ENCODE peak calls at places on chromosomes 2 and 18, in seven cellular contexts. D is lower lobe of right lung, B is left ventricle myocardium inferior, K is A549, F is HepG2, T is PC-3, E is Panc1. X is an unnamed sample. For H3K9me3, the result is how much of the 10 kb centered on the place peaks cover.

GRCh38 chr2:137659616-137660015 is 304.7 kb upstream of the HNMT start:
- DNase-seq in D (no peak), B (no peak), K (no peak), F (peak), T (peak), E (no peak), X (no peak)

GRCh38 chr2:80361904-80362303 is 57.4 kb upstream of the LRRTM1 start:
- DNase-seq in D (no peak), B (no peak), K (no peak), F (no peak), T (no peak), E (no peak), X (no peak)

GRCh38 chr2:192162392-192163042 is 32.2 kb downstream of the TMEFF2 start:
- DNase-seq in D (no peak), B (no peak), K (peak), F (peak), T (peak), E (peak), X (peak)

GRCh38 chr18:73908323-73908722 is 239.3 kb downstream of the FBXO15 start:
- DNase-seq in D (no peak), B (no peak), K (no peak), F (no peak), T (peak), E (no peak), X (no peak)

GRCh38 chr2:23757686-23758433 is 169.1 kb downstream of the ATAD2B start:
- DNase-seq in D (no peak), B (no peak), K (peak), F (peak), T (peak), E (peak), X (no peak)

GRCh38 chr2:115739574-115739973 is 1297.1 kb downstream of the DPP10 start:
- DNase-seq in D (no peak), B (no peak), K (no peak), F (no peak), T (no peak), E (no peak), X (no peak)

GRCh38 chr18:34158881-34159690 is 65.6 kb downstream of the NOL4 start:
- DNase-seq in D (peak), B (no peak), K (no peak), F (peak), T (no peak), E (no peak), X (peak)

GRCh38 chr18:58562146-58562998 is 66.5 kb downstream of the ALPK2 start:
- DNase-seq in D (no peak), B (no peak), K (no peak), F (no peak), T (no peak), E (no peak), X (no peak)

GRCh38 chr2:235135990-235136561 is 184.3 kb downstream of the SH3BP4 start:
- DNase-seq in D (peak), B (peak), K (peak), F (peak), T (peak), E (peak), X (peak)

GRCh38 chr2:240566203-240567136 is 1.8 kb upstream of the RNPEPL1 start:
- DNase-seq in D (peak), B (peak), K (no peak), F (peak), T (peak), E (no peak), X (peak)

GRCh38 chr2:206533977-206534376 is 90.6 kb downstream of the ADAM23 start:
- DNase-seq in D (no peak), B (no peak), K (no peak), F (no peak), T (no peak), E (no peak), X (no peak)

GRCh38 chr2:102050854-102051391 is 59.2 kb downstream of the IL1R2 start:
- DNase-seq in D (peak), B (peak), K (no peak), F (peak), T (no peak), E (no peak), X (peak)

GRCh38 chr2:234542742-234543141 is 45.9 kb upstream of the ARL4C start:
- DNase-seq in D (no peak), B (no peak), K (no peak), F (no peak), T (no peak), E (no peak), X (no peak)

GRCh38 chr2:133586978-133587377 is 18.7 kb upstream of the NCKAP5 start:
- DNase-seq in D (no peak), B (no peak), K (no peak), F (no peak), T (peak), E (no peak), X (no peak)

GRCh38 chr2:101076581-101076980 is 74.5 kb downstream of the RPL31 start:
- DNase-seq in D (no peak), B (no peak), K (no peak), F (no peak), T (no peak), E (no peak), X (no peak)

GRCh38 chr2:64225491-64225890 is 81.3 kb upstream of the PELI1 start:
- DNase-seq in D (no peak), B (no peak), K (no peak), F (no peak), T (peak), E (no peak), X (no peak)

GRCh38 chr2:153386481-153386891 is 92.1 kb downstream of the RPRM start:
- DNase-seq in D (no peak), B (no peak), K (no peak), F (no peak), T (peak), E (no peak), X (no peak)

GRCh38 chr18:52750995-52751394 is 411.0 kb downstream of the DCC start:
- DNase-seq in D (no peak), B (no peak), K (no peak), F (no peak), T (no peak), E (no peak), X (no peak)

GRCh38 chr2:238910751-238911351 is 63.0 kb downstream of the TWIST2 start:
- DNase-seq in D (no peak), B (no peak), K (no peak), F (no peak), T (peak), E (no peak), X (no peak)

GRCh38 chr18:3995476-3996102 is 459.5 kb downstream of the DLGAP1 start:
- DNase-seq in D (no peak), B (no peak), K (no peak), F (peak), T (peak), E (peak), X (no peak)

GRCh38 chr18:1006965-1007364 is 102.3 kb downstream of the ADCYAP1 start:
- DNase-seq in D (no peak), B (no peak), K (no peak), F (no peak), T (no peak), E (no peak), X (no peak)

GRCh38 chr2:182870227-182870626 is 3.8 kb upstream of the FRZB start:
- DNase-seq in D (no peak), B (no peak), K (peak), F (peak), T (peak), E (no peak), X (no peak)

GRCh38 chr2:223100061-223100511 is 48.1 kb downstream of the KCNE4 start:
- DNase-seq in D (peak), B (peak), K (no peak), F (no peak), T (no peak), E (no peak), X (peak)

GRCh38 chr2:181076666-181077065 is 96.3 kb downstream of the UBE2E3 start:
- DNase-seq in D (no peak), B (no peak), K (no peak), F (no peak), T (no peak), E (no peak), X (no peak)

GRCh38 chr2:216882876-216883275 is 23.0 kb upstream of the TNP1 start:
- DNase-seq in D (no peak), B (no peak), K (no peak), F (no peak), T (no peak), E (no peak), X (no peak)

GRCh38 chr2:216692636-216693413 is 2.5 kb downstream of the IGFBP5 start:
- DNase-seq in D (peak), B (peak), K (peak), F (no peak), T (peak), E (no peak), X (peak)

GRCh38 chr2:39139511-39140237 is 18.8 kb upstream of the SOS1 start:
- DNase-seq in D (no peak), B (no peak), K (no peak), F (no peak), T (no peak), E (no peak), X (no peak)

GRCh38 chr2:109238580-109238979 is 109.6 kb downstream of the SH3RF3 start:
- DNase-seq in D (peak), B (peak), K (no peak), F (no peak), T (peak), E (no peak), X (peak)

GRCh38 chr2:217527586-217528202 is 475.1 kb downstream of the TNS1 start:
- DNase-seq in D (no peak), B (no peak), K (no peak), F (no peak), T (no peak), E (no peak), X (no peak)

GRCh38 chr2:240792658-240793312 is 27.2 kb downstream of the KIF1A start:
- DNase-seq in D (no peak), B (peak), K (no peak), F (no peak), T (no peak), E (no peak), X (no peak)

GRCh38 chr2:46164581-46165301 is 132.5 kb upstream of the EPAS1 start:
- DNase-seq in D (no peak), B (peak), K (peak), F (no peak), T (peak), E (no peak), X (peak)

GRCh38 chr18:12890500-12890899 is 6.5 kb upstream of the PTPN2 start:
- DNase-seq in D (no peak), B (no peak), K (no peak), F (peak), T (peak), E (no peak), X (no peak)

GRCh38 chr18:6031442-6031841 is 136.1 kb upstream of the TMEM200C start:
- DNase-seq in D (no peak), B (no peak), K (no peak), F (no peak), T (no peak), E (no peak), X (no peak)

GRCh38 chr2:166084301-166084700 is 43.5 kb downstream of the SCN1A start:
- DNase-seq in D (no peak), B (no peak), K (no peak), F (no peak), T (no peak), E (no peak), X (no peak)

GRCh38 chr2:149329470-149330126 is 789 bp upstream of the LYPD6 start:
- DNase-seq in D (peak), B (peak), K (peak), F (peak), T (peak), E (no peak), X (peak)

GRCh38 chr2:89820248-89820647 is 1128.8 kb downstream of the RPIA start:
- DNase-seq in D (no peak), B (no peak), K (no peak), F (no peak), T (no peak), E (no peak), X (no peak)
- H3K9me3 ChIP-seq in D (under half), B (under half), K (under half), F (under half), T (half or more), E (under half), X (under half)

GRCh38 chr2:31693882-31694281 is 113.1 kb upstream of the SRD5A2 start:
- DNase-seq in D (no peak), B (no peak), K (no peak), F (no peak), T (no peak), E (no peak), X (no peak)
- H3K9me3 ChIP-seq in D (under half), B (half or more), K (half or more), F (under half), T (under half), E (under half), X (under half)

GRCh38 chr2:128469203-128469602 is 150.5 kb upstream of the HS6ST1 start:
- DNase-seq in D (no peak), B (no peak), K (no peak), F (no peak), T (peak), E (no peak), X (no peak)
- H3K9me3 ChIP-seq in D (under half), B (under half), K (under half), F (under half), T (under half), E (under half), X (under half)

GRCh38 chr2:95240556-95240955 is 33.2 kb downstream of the ZNF892 start:
- DNase-seq in D (no peak), B (no peak), K (no peak), F (no peak), T (no peak), E (no peak), X (no peak)
- H3K9me3 ChIP-seq in D (half or more), B (half or more), K (under half), F (under half), T (under half), E (under half), X (under half)

GRCh38 chr2:230790981-230791380 is 73.8 kb upstream of the ITM2C start:
- DNase-seq in D (no peak), B (peak), K (no peak), F (no peak), T (no peak), E (no peak), X (no peak)

GRCh38 chr2:230784840-230785239 is 72.2 kb downstream of the CAB39 start:
- DNase-seq in D (no peak), B (no peak), K (no peak), F (no peak), T (no peak), E (no peak), X (no peak)

GRCh38 chr2:230787101-230787500 is 74.5 kb downstream of the CAB39 start:
- DNase-seq in D (no peak), B (no peak), K (no peak), F (no peak), T (no peak), E (no peak), X (no peak)

GRCh38 chr2:230785346-230785745 is 72.7 kb downstream of the CAB39 start:
- DNase-seq in D (no peak), B (no peak), K (no peak), F (no peak), T (no peak), E (no peak), X (no peak)

DNA sequence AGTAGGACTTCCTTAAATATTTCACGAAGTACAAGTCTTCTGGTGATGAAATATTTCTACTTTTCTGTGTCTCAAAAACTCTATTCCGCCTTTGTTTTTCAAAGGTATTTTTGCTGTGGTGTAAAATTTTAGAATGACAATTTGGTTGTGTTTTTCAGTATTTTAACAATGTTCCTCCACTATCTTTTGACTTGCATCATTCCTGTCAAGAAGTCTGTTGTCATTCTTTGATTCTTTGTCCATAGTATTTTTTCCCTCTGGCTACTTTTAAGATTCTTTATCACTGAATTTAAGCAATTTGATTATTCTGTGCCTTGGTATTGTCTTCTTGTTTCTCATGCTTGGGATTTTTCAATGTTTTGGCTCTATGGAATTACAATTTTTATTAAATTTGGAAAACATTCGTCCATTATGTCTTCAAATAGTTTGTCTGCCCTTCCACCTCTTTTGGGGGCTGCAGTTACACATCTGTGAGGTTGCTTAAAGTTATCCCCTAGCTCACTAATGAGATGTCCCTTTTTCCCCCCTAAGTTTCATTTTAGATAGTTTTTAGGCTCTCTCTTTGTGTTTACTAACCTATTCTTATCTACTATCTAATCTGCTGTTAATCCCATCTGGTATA is 76.0 kb downstream of the CAB39 start:
- DNase-seq in D (no peak), B (no peak), K (no peak), F (no peak), T (no peak), E (no peak), X (no peak)
- H3K9me3 ChIP-seq in D (under half), B (under half), K (under half), F (under half), T (under half), E (under half), X (under half)

GRCh38 chr2:105990624-105991023 is 203.5 kb downstream of the UXS1 start:
- DNase-seq in D (no peak), B (no peak), K (no peak), F (no peak), T (no peak), E (no peak), X (no peak)
- H3K9me3 ChIP-seq in D (under half), B (half or more), K (under half), F (under half), T (under half), E (under half), X (under half)

DNA sequence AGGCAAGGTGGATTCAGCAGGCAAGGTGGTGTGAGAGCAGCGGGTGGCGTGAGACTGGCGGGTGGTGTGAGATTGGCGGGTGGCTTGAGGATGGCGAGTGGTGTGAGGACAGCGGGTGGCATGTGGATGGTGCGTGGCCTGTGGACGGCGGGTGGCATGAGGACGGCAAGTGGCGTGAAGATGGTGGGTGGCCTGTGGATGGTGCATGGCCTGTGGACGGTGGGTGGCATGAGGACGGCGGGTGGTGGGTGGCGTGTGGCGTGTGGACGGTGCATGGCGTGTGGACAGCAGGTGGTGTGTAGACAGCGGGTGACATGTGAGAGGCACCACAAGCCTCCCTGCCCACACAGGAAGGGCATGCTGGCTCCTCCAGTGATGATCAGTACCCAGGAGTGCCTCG is 186.9 kb upstream of the SALL3 start:
- DNase-seq in D (no peak), B (no peak), K (no peak), F (no peak), T (no peak), E (no peak), X (no peak)
- H3K9me3 ChIP-seq in D (under half), B (under half), K (under half), F (under half), T (under half), E (under half), X (under half)

X was measured in psoas muscle.